ENCODE peak calls at places on chromosomes 12 and 14, in seven cellular contexts. F is transverse colon, W is spleen, D is K562, C is stomach, K is upper lobe of left lung, Y is endothelial cell of umbilical vein. B is an unnamed sample.

GRCh38 chr14:46940600-46940999 is 289.0 kb upstream of the RPL10L start:
- DNase-seq in K (no peak), D (no peak), F (no peak), W (no peak), Y (no peak), C (no peak), B (no peak)

GRCh38 chr12:49462103-49462739 is 76.6 kb upstream of the KCNH3 start:
- DNase-seq in Y (peak), F (no peak), W (no peak), D (no peak), K (peak), C (peak), B (no peak)

GRCh38 chr12:58529897-58530296 is 390.4 kb downstream of the LRIG3 start:
- DNase-seq in W (no peak), F (no peak), Y (no peak), C (no peak), D (no peak), K (no peak), B (no peak)

GRCh38 chr14:22836301-22837058 is at the start of gene MMP14:
- DNase-seq in K (peak), D (no peak), F (peak), Y (peak), W (peak), C (peak), B (no peak)

GRCh38 chr12:111785651-111786050 is 18.9 kb downstream of the ALDH2 start:
- DNase-seq in D (no peak), Y (peak), K (no peak), F (no peak), W (no peak), C (no peak), B (no peak)

GRCh38 chr12:9925746-9926393 is 6.3 kb downstream of the CLEC2A start:
- DNase-seq in C (no peak), K (no peak), D (peak), Y (peak), W (no peak), F (no peak), B (peak)

GRCh38 chr12:93415723-93416464 is 25.9 kb downstream of the UBE2N start:
- DNase-seq in W (no peak), K (no peak), D (no peak), Y (no peak), F (no peak), C (no peak), B (no peak)

GRCh38 chr14:73258076-73258475 is 20.8 kb downstream of the PAPLN start:
- DNase-seq in K (no peak), F (no peak), Y (no peak), W (no peak), C (no peak), D (no peak), B (no peak)

GRCh38 chr14:59463773-59464650 is 1.2 kb downstream of the GPR135 start:
- DNase-seq in F (peak), C (no peak), D (no peak), W (peak), Y (no peak), K (no peak), B (no peak)

GRCh38 chr14:23481362-23481970 is 12.0 kb downstream of the NGDN start:
- DNase-seq in C (no peak), W (no peak), D (no peak), F (no peak), K (no peak), Y (peak), B (no peak)

GRCh38 chr14:21092147-21093011 is 6.1 kb downstream of the ZNF219 start:
- DNase-seq in C (peak), K (peak), Y (peak), W (peak), F (peak), D (peak), B (peak)

GRCh38 chr12:90954428-90954827 is 548 bp downstream of the CCER1 start:
- DNase-seq in W (no peak), D (no peak), F (no peak), K (no peak), C (no peak), Y (no peak), B (no peak)

GRCh38 chr14:78701246-78701645 is 531.1 kb downstream of the NRXN3 start:
- DNase-seq in D (no peak), C (no peak), F (no peak), Y (no peak), W (no peak), K (no peak), B (no peak)

GRCh38 chr12:121796855-121797751 is 3.6 kb upstream of the RHOF start:
- DNase-seq in K (peak), C (peak), D (peak), Y (peak), F (peak), W (peak), B (peak)

GRCh38 chr14:60565211-60565610 is 56.3 kb downstream of the SIX6 start:
- DNase-seq in K (no peak), C (no peak), W (no peak), D (no peak), F (no peak), Y (no peak), B (no peak)

GRCh38 chr12:124883263-124883876 is 19.7 kb upstream of the SCARB1 start:
- DNase-seq in K (no peak), Y (no peak), F (no peak), D (no peak), C (no peak), W (no peak), B (no peak)

GRCh38 chr12:19783547-19784444 is 344.5 kb downstream of the AEBP2 start:
- DNase-seq in K (no peak), W (peak), C (no peak), Y (no peak), D (no peak), F (no peak), B (no peak)

GRCh38 chr14:105475269-105475915 is 771 bp downstream of the CRIP2 start:
- DNase-seq in W (no peak), C (no peak), Y (peak), D (no peak), F (no peak), K (no peak), B (no peak)

GRCh38 chr14:88168498-88169165 is 154.4 kb downstream of the KCNK10 start:
- DNase-seq in K (peak), D (peak), Y (peak), C (peak), W (peak), F (peak), B (no peak)

GRCh38 chr12:68901145-68901544 is 31.8 kb downstream of the CPM start:
- DNase-seq in C (no peak), Y (no peak), D (no peak), W (no peak), K (no peak), F (no peak), B (no peak)

GRCh38 chr14:81480741-81481140 is 52.9 kb downstream of the SEL1L start:
- DNase-seq in K (no peak), W (no peak), Y (no peak), D (no peak), F (no peak), C (no peak), B (no peak)

GRCh38 chr14:45199246-45199645 is 53.8 kb downstream of the MIS18BP1 start:
- DNase-seq in W (no peak), F (no peak), Y (no peak), K (no peak), D (no peak), C (no peak), B (no peak)

GRCh38 chr12:127351481-127352010 is 915.4 kb upstream of the TMEM132C start:
- DNase-seq in W (no peak), D (peak), C (no peak), Y (no peak), F (no peak), K (no peak), B (no peak)

GRCh38 chr14:65003394-65003793 is 16.7 kb downstream of the FNTB start:
- DNase-seq in K (no peak), D (no peak), W (no peak), C (no peak), F (no peak), Y (no peak), B (no peak)

GRCh38 chr14:60508707-60509437 is at the start of gene SIX6:
- DNase-seq in C (no peak), Y (peak), K (no peak), F (no peak), D (no peak), W (no peak), B (no peak)

GRCh38 chr14:70641548-70642312 is at the start of gene TTC9:
- DNase-seq in F (peak), D (peak), W (peak), Y (no peak), K (peak), C (peak), B (no peak)

GRCh38 chr12:77796775-77797174 is 33.9 kb upstream of the NAV3 start:
- DNase-seq in D (no peak), K (no peak), Y (peak), F (no peak), W (no peak), C (no peak), B (no peak)

GRCh38 chr14:78029471-78030372 is 140.5 kb upstream of the NRXN3 start:
- DNase-seq in W (no peak), D (peak), F (no peak), Y (no peak), K (no peak), C (no peak), B (no peak)

GRCh38 chr12:5432011-5432400 is at the start of gene NTF3:
- DNase-seq in C (no peak), W (no peak), K (no peak), D (no peak), F (no peak), Y (no peak), B (no peak)

GRCh38 chr12:7035464-7035863 is 17.2 kb upstream of the LPCAT3 start:
- DNase-seq in K (no peak), C (no peak), W (no peak), F (no peak), D (no peak), Y (no peak), B (no peak)

GRCh38 chr12:62194616-62195015 is 65.6 kb upstream of the USP15 start:
- DNase-seq in K (no peak), D (no peak), F (no peak), C (no peak), Y (no peak), W (no peak), B (no peak)

GRCh38 chr12:49366652-49367380 is 446 bp upstream of the SPATS2 start:
- DNase-seq in W (peak), Y (peak), C (peak), F (peak), K (peak), D (peak), B (peak)

GRCh38 chr12:64998327-64999156 is 122.6 kb downstream of the WIF1 start:
- DNase-seq in F (no peak), W (no peak), Y (no peak), C (no peak), D (no peak), K (no peak), B (no peak)

GRCh38 chr14:105689722-105690121 is 163.3 kb downstream of the TMEM121 start:
- DNase-seq in Y (no peak), W (no peak), C (no peak), D (no peak), F (no peak), K (no peak), B (no peak)

GRCh38 chr14:68297871-68298468 is 478.4 kb downstream of the RAD51B start:
- DNase-seq in Y (peak), K (no peak), F (no peak), W (no peak), C (no peak), D (no peak), B (no peak)

GRCh38 chr12:74849801-74850200 is 312.2 kb downstream of the ATXN7L3B start:
- DNase-seq in W (no peak), C (no peak), K (no peak), F (no peak), D (no peak), Y (no peak), B (no peak)

GRCh38 chr12:56165369-56165768 is 7.2 kb downstream of the MYL6 start:
- DNase-seq in Y (no peak), K (no peak), W (no peak), F (no peak), C (no peak), D (no peak), B (no peak)
- TF ChIP-seq POLR2AphosphoS5 in Y (peak), K (no peak), W (peak), F (no peak), C (no peak), D (no peak), B (peak)

GRCh38 chr12:123148223-123148622 is 2.7 kb downstream of the PITPNM2 start:
- DNase-seq in C (no peak), K (no peak), F (no peak), W (no peak), D (no peak), Y (no peak), B (no peak)
- H3K27ac ChIP-seq in C (no peak), K (peak), F (no peak), W (no peak), D (no peak), Y (no peak), B (no peak)

GRCh38 chr12:46409342-46409741 is 36.8 kb upstream of the SLC38A2 start:
- DNase-seq in F (no peak), K (no peak), C (no peak), Y (peak), W (no peak), D (no peak), B (no peak)

GRCh38 chr12:46404733-46405132 is 32.2 kb upstream of the SLC38A2 start:
- DNase-seq in D (no peak), Y (no peak), F (no peak), K (no peak), W (no peak), C (no peak), B (no peak)

GRCh38 chr12:46409974-46410373 is 37.4 kb upstream of the SLC38A2 start:
- DNase-seq in C (no peak), D (no peak), Y (no peak), W (no peak), F (no peak), K (no peak), B (no peak)

GRCh38 chr12:46406352-46407027 is 33.9 kb upstream of the SLC38A2 start:
- DNase-seq in C (no peak), D (no peak), W (no peak), F (no peak), Y (no peak), K (no peak), B (no peak)

DNA sequence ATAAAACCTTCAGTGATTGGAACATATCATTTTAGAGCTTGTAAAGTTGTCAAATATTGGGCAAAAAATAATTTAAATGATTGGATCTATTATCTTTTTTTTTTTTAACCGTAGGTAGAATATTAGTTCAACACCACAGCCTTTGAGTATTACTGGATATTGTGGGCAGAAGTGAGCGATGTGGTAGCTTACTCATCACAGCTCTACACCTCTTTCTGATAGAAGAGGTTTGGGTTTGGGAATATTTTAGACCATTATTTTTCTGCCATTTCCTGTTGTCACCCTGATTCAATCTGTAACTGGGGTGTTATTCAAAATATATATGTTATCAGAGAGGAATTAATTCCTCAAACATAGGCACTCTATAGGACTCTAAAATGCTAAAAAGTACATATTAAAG is 34.8 kb upstream of the SLC38A2 start:
- DNase-seq in D (no peak), W (no peak), K (no peak), C (no peak), Y (no peak), F (no peak), B (no peak)
- TF ChIP-seq POLR2AphosphoS5 in D (no peak), W (no peak), K (no peak), C (no peak), Y (no peak), F (no peak), B (no peak)

GRCh38 chr12:132438139-132438700 is 51.7 kb upstream of the FBRSL1 start:
- DNase-seq in K (no peak), D (no peak), Y (no peak), F (no peak), C (no peak), W (no peak), B (no peak)

GRCh38 chr12:132437252-132438138 is 52.5 kb upstream of the FBRSL1 start:
- DNase-seq in W (peak), F (no peak), D (no peak), Y (no peak), K (no peak), C (no peak), B (no peak)

GRCh38 chr12:132436791-132437251 is 53.1 kb upstream of the FBRSL1 start:
- DNase-seq in W (peak), Y (no peak), F (no peak), D (no peak), K (no peak), C (no peak), B (no peak)

GRCh38 chr12:132439333-132439904 is 50.5 kb upstream of the FBRSL1 start:
- DNase-seq in K (no peak), D (no peak), F (no peak), C (no peak), W (peak), Y (no peak), B (no peak)

GRCh38 chr12:132438726-132439125 is 51.2 kb upstream of the FBRSL1 start:
- DNase-seq in K (no peak), C (no peak), D (no peak), W (peak), F (no peak), Y (no peak), B (no peak)
- H3K27ac ChIP-seq in K (no peak), C (no peak), D (no peak), W (no peak), F (no peak), Y (no peak), B (no peak)

GRCh38 chr14:56810341-56810740 is at the start of gene OTX2:
- DNase-seq in Y (no peak), C (no peak), D (no peak), K (no peak), F (no peak), W (no peak), B (no peak)

GRCh38 chr14:56807586-56808168 is 2.6 kb downstream of the OTX2 start:
- DNase-seq in F (no peak), C (no peak), W (no peak), K (no peak), D (no peak), Y (no peak), B (no peak)

GRCh38 chr14:56808314-56809201 is 1.7 kb downstream of the OTX2 start:
- DNase-seq in K (no peak), C (no peak), Y (no peak), D (no peak), F (no peak), W (no peak), B (no peak)

GRCh38 chr14:56810850-56811595 is 744 bp upstream of the OTX2 start:
- DNase-seq in C (no peak), K (no peak), D (no peak), Y (no peak), F (no peak), W (no peak), B (no peak)

DNA sequence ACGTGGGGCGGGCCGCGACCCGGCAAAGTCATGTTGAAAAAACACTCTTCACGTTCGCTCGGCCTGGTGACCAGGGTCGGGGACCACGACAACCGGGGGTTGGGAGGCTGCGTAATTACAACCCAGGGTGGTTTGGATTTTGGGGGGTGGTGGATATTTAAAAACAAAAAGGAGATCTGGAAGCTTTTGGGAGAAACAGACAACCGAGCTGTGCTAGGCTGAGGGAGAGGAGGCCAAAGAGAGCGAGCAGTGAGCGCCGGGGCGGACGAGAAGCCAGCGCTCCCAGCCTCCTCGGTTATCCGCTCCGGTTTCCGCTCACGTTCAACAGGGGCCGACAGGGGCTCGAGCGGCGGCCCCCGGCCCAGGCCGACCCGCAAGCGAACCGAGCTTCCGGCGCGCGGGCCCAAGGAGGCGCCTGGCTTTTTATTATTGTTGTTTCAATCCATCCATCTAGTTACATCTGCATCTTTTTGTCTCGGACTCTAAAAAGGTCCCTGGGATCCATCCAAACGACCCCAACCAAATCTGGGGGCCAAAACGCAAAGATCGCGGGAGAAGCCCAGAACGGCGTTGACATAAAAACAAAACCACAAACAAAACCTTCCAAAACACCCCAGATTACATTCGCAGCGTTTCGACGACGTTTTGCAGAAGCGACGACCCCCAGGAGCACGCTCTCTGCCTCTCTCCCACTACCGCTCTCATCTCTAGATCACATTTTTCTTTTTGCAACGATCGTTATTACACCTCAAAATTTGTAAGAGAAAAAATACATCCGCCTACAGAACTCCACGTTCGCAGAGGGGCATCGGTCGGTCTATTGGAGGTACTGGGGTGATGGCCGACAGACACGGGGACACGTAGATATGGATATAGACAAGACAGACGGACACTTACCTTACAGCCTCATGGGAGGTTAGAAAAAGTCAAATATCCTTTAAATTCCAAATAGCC is 740 bp downstream of the OTX2 start:
- DNase-seq in D (no peak), K (no peak), Y (no peak), F (no peak), W (no peak), C (no peak), B (no peak)
- TF ChIP-seq POLR2AphosphoS5 in D (no peak), K (no peak), Y (no peak), F (no peak), W (no peak), C (no peak), B (no peak)

DNA sequence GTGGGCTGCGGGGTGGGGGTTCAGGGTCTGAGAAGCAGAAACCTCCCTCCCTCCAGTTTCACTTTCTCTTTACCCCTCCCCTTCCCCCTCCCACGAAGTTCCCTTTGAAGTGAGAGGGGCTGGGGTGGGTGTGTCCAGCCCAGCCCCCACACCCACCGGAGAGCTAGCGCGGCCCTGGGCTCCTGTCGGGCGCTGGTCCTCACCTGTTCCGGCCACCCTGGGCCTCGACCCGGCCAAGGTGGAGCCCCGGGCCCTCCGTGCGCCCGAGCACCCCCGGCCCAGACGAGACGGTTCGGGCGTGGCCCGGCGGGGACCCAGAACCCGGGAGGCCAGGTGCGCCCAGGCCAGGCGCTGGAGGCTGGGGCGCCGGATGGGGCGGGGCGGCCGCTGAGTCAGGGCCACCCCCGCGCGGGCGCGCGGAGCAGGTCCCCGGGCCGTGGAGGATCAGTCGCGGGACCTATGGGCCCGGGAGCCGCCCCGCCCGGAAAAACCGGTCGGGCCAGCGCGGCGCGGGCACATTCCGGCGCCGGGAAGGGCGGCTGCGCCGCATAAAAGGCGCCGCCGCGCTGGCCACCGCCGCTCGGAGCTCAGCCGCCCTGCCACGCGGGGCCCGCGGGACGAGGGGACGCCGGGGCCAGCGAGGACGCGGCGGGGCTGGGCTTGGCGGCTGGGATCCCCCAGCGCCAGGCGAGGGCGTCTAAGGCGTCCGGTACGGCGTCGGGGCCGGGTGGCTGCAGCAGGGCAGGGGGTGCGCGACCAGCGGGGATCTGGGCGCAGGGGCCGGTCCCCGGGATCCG is 21.6 kb upstream of the KIF26A start:
- DNase-seq in F (peak), W (peak), C (peak), Y (no peak), D (no peak), K (peak), B (peak)
- H3K27ac ChIP-seq in F (peak), W (no peak), C (peak), Y (no peak), D (no peak), K (peak), B (peak)

B was measured in HCT116.